ENCODE peak calls at places on chromosomes 3 and 15, in four cellular contexts. B is kidney, T is psoas muscle, N is HepG2. P is an unnamed sample.

GRCh38 chr3:177832862-177833261 is 635.6 kb upstream of the TBL1XR1 start:
- DNase-seq in T (no peak), B (no peak), N (no peak), P (no peak)

GRCh38 chr15:69031013-69032001 is 16.8 kb downstream of the NOX5 start:
- DNase-seq in N (no peak), T (peak; percentile 33), B (peak; percentile 84), P (no peak)

GRCh38 chr3:9047465-9048346 is 84.4 kb upstream of the RAD18 start:
- DNase-seq in T (no peak), N (no peak), B (no peak), P (no peak)

GRCh38 chr15:82710208-82710555 is 507 bp upstream of the AP3B2 start:
- DNase-seq in T (no peak), N (no peak), B (no peak), P (no peak)

GRCh38 chr15:31079519-31079918 is 22.0 kb downstream of the TRPM1 start:
- DNase-seq in N (no peak), B (no peak), T (no peak), P (no peak)

GRCh38 chr3:55405436-55405835 is 81.7 kb downstream of the WNT5A start:
- DNase-seq in N (no peak), T (no peak), B (no peak), P (no peak)

GRCh38 chr3:42823351-42823750 is 14.1 kb downstream of the ACKR2 start:
- DNase-seq in B (no peak), T (no peak), N (no peak), P (no peak)

GRCh38 chr3:182631183-182632076 is 161.9 kb upstream of the ATP11B start:
- DNase-seq in N (no peak), B (no peak), T (no peak), P (no peak)

GRCh38 chr3:52403955-52404354 is 40.9 kb downstream of the SEMA3G start:
- DNase-seq in N (no peak), T (no peak), B (peak; percentile 33), P (no peak)

GRCh38 chr3:52405601-52406115 is 39.2 kb downstream of the SEMA3G start:
- DNase-seq in N (no peak), T (no peak), B (peak; percentile 20), P (no peak)

GRCh38 chr3:52403271-52403841 is 41.5 kb downstream of the SEMA3G start:
- DNase-seq in N (no peak), B (peak; percentile 73), T (no peak), P (no peak)

GRCh38 chr3:52405066-52405465 is 39.8 kb downstream of the SEMA3G start:
- DNase-seq in B (peak; percentile 43), T (no peak), N (no peak), P (no peak)

DNA sequence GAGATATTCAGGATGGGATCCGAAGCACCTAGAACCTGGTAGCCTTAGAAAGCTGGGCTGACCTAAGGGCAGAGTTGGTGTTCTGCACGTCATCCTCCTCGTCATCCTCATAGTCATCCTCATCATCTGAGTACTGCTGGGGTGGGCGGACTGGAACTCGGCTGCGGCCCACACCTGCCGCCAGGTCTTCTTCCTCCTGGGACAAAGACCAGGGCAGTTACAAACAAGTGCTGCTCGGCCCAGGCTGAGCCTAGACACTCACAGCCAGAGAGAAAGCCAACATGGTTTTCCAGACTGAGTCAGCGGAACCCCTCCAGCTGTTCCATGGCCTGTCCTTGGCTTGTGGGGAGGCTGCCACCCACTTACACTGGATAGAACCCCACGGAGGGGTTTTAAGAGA is 40.5 kb downstream of the SEMA3G start:
- DNase-seq in T (no peak), N (no peak), B (peak; percentile 56), P (no peak)
- H3K27ac ChIP-seq in T (no peak overlapping the region), N (no peak overlapping the region), B (no peak overlapping the region), P (no peak overlapping the region)

DNA sequence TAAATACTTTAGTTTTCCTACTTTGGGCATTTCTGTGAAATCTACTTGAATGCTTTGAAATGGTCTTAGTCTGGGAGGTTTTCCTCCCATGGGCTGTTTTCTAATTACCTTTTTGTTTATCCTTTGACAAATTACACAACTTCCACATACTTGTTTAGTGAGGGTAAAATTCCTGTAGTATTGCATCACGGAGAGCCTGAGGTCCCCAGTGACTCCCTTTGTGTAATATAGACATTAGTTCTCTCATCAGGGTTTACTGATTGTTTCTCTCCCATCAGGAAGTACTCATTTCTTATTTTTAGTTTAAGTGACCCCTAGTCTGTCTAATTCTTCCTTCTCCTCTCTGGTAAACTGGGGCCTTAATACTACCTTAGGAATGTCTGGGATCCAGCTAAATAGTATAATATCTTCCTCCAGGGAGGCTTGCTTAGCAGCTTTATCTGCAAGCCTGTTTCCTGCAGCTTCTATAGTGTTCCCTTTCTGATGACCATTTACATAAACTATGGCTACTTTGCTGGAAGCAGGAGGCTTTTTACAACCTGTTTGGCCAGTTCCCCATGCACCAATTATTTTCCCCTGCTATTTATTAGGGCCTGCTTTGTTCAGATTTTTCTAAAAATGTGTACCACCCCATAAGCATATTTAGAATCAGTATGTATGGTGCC is 87.2 kb upstream of the XCR1 start:
- DNase-seq in B (no peak), T (no peak), N (peak; percentile 62), P (no peak)
- H3K27ac ChIP-seq in B (peak overlapping the region; percentile 7), T (peak overlapping the region; percentile 17), N (no peak overlapping the region), P (no peak overlapping the region)

GRCh38 chr15:56978898-56979662 is 60.6 kb downstream of the TCF12 start:
- DNase-seq in N (no peak), T (no peak), B (no peak), P (no peak)
- H3K27ac ChIP-seq in N (no peak overlapping the region), T (no peak overlapping the region), B (no peak overlapping the region), P (no peak overlapping the region)

DNA sequence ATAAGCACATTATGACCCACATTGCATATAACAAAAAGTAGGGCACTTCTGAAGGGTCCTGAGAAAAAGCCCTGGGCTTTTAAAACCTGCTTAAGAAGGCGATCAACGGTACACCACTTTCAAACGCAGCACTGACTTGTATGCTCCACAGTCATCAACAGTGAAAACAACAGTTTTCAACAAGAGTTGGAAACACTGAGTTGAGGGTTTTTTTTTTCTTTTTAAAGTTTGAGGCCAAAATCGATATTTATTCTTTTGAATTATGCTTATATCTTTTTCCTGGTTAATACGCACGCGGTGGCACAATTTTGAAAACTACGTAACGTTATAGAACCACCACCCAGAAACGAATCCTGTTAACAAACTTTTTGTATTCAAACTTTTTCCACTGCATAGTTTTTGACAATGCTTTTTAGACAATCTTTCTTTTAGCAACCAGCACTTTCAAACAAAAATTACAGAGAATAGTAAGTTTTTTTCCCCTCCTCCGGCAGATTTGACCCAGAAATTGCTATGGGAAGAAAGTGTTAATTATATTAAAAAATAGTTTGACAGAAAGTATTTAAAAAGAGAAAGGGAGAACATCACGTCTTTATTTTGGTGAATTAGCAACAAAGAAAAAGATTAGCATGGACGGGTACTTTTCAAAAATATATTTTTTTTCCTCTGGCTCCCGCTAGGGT is 1.0 kb upstream of the KAT2B start:
- DNase-seq in T (no peak), N (no peak), B (no peak), P (no peak)
- H3K27ac ChIP-seq in T (peak overlapping the region; percentile 95), N (no peak overlapping the region), B (peak overlapping the region; percentile 95), P (peak overlapping the region; percentile 97)

GRCh38 chr3:44962606-44963393 is 13.2 kb downstream of the ZDHHC3 start:
- DNase-seq in N (no peak), T (no peak), B (no peak), P (no peak)
- H3K27ac ChIP-seq in N (no peak overlapping the region), T (no peak overlapping the region), B (no peak overlapping the region), P (no peak overlapping the region)

DNA sequence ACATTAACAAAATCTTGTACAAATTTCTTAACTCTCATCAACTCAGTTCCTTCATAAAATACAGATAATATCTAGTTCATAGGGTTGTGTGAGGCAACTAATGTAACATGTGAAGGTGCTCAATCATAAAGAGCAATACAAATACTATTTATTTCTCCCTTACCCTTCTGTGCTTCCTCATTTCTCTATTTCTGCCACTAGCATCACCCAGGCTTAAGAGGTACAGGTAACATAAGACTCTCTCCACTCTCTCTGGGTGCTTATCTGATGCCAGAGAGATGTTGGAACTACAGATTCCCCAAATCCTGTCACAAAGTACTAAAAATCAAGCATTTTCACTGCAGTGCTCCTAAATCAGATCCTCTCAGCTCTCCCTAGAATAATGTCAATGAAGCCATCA is 74.9 kb downstream of the DPH6 start:
- DNase-seq in B (no peak), T (no peak), N (no peak), P (no peak)
- H3K27ac ChIP-seq in B (no peak overlapping the region), T (no peak overlapping the region), N (no peak overlapping the region), P (no peak overlapping the region)

GRCh38 chr3:111786922-111787321 is 72.1 kb upstream of the PHLDB2 start:
- DNase-seq in B (no peak), T (no peak), N (no peak), P (no peak)
- H3K27ac ChIP-seq in B (no peak overlapping the region), T (no peak overlapping the region), N (no peak overlapping the region), P (no peak overlapping the region)

DNA sequence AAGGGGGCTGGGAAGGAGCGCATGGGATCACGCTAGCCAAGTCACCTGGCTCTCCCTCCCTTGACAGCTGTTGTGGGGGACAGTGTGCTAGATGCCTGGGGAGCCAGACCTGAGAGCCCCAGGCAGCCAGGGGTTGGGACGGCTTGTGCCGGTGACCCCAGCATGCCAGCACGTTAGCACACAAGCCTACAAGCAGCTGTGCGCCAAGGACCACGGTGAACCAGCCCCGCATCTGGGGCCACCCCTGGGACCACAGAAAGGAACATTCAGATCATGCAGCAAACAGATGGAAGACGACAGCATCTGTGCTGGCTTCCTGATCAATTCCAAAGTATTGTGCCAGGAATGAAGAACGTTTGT is 64.8 kb downstream of the NTRK3 start:
- DNase-seq in B (no peak), N (no peak), T (no peak), P (no peak)
- H3K27ac ChIP-seq in B (no peak overlapping the region), N (no peak overlapping the region), T (no peak overlapping the region), P (no peak overlapping the region)

GRCh38 chr3:45112939-45113338 is 33.2 kb downstream of the CDCP1 start:
- DNase-seq in T (no peak), B (no peak), N (no peak), P (no peak)
- H3K27ac ChIP-seq in T (peak overlapping the region; percentile 89), B (no peak overlapping the region), N (no peak overlapping the region), P (no peak overlapping the region)

GRCh38 chr3:32447865-32448400 is 54.7 kb downstream of the CMTM6 start:
- DNase-seq in T (no peak), B (no peak), N (no peak), P (no peak)
- H3K27ac ChIP-seq in T (no peak overlapping the region), B (no peak overlapping the region), N (no peak overlapping the region), P (no peak overlapping the region)

P was measured in substantia nigra.